ENCODE peak calls at places on chromosomes 5 and 9, in nine cellular contexts. G is GM20000; C is RKO; Q is D721Med; V is AG09309; L is CD8-positive, alpha-beta T cell; Y is HEK293T; U is kidney glomerular epithelial cell; F is body of pancreas. O is an unnamed sample.

GRCh38 chr5:132428811-132429440 is 59.4 kb downstream of the SLC22A5 start:
- DNase-seq in G (no peak), C (no peak), Q (no peak), V (no peak), L (no peak), Y (no peak), U (peak; percentile 79), F (no peak), O (peak; percentile 67)

GRCh38 chr5:1051366-1051720 is 42.7 kb downstream of the NKD2 start:
- DNase-seq in G (no peak), C (no peak), Q (no peak), V (no peak), L (no peak), Y (no peak), U (no peak), F (no peak), O (no peak)

GRCh38 chr5:58133631-58134296 is 326.1 kb downstream of the PLK2 start:
- DNase-seq in G (no peak), C (no peak), Q (no peak), V (peak; percentile 77), L (no peak), Y (no peak), U (no peak), F (no peak), O (no peak)

GRCh38 chr5:126534543-126534942 is 60.5 kb downstream of the ALDH7A1 start:
- DNase-seq in G (no peak), C (no peak), Q (no peak), V (no peak), L (no peak), Y (no peak), U (no peak), F (no peak), O (no peak)

GRCh38 chr5:43281840-43282658 is 31.2 kb downstream of the HMGCS1 start:
- DNase-seq in G (no peak), C (peak; percentile 40), Q (no peak), V (no peak), L (no peak), Y (no peak), U (no peak), F (no peak), O (no peak)

GRCh38 chr9:109194157-109194556 is 27.1 kb upstream of the FRRS1L start:
- DNase-seq in G (no peak), C (no peak), Q (no peak), V (no peak), L (no peak), Y (no peak), U (no peak), F (no peak), O (no peak)

GRCh38 chr5:118611332-118611945 is 376.9 kb downstream of the DTWD2 start:
- DNase-seq in G (peak; percentile 22), C (peak; percentile 59), Q (peak; percentile 16), V (peak; percentile 3), L (no peak), Y (peak; percentile 36), U (no peak), F (no peak), O (peak; percentile 30)

GRCh38 chr5:21831145-21831787 is 1021.9 kb downstream of the CDH12 start:
- DNase-seq in G (peak; percentile 3), C (no peak), Q (no peak), V (no peak), L (no peak), Y (no peak), U (no peak), F (no peak), O (no peak)

GRCh38 chr9:133876144-133876543 is 116.0 kb downstream of the VAV2 start:
- DNase-seq in G (no peak), C (no peak), Q (no peak), V (no peak), L (no peak), Y (peak; percentile 39), U (no peak), F (no peak), O (no peak)

GRCh38 chr9:105076729-105077128 is 148.8 kb upstream of the ABCA1 start:
- DNase-seq in G (no peak), C (no peak), Q (no peak), V (no peak), L (no peak), Y (no peak), U (no peak), F (no peak), O (no peak)

GRCh38 chr9:125747053-125747764 is at the start of gene PBX3:
- DNase-seq in G (peak; percentile 88), C (peak; percentile 71), Q (no peak), V (no peak), L (no peak), Y (peak; percentile 53), U (no peak), F (peak; percentile 59), O (peak; percentile 42)

GRCh38 chr5:108481355-108481931 is 99.5 kb upstream of the FBXL17 start:
- DNase-seq in G (peak; percentile 23), C (peak; percentile 75), Q (no peak), V (peak; percentile 3), L (no peak), Y (peak; percentile 39), U (peak; percentile 36), F (no peak), O (peak; percentile 36)

GRCh38 chr9:110444911-110445310 is 107.2 kb upstream of the TXNDC8 start:
- DNase-seq in G (no peak), C (no peak), Q (no peak), V (peak; percentile 84), L (no peak), Y (no peak), U (no peak), F (no peak), O (no peak)

GRCh38 chr5:8581047-8581446 is 712.1 kb downstream of the MTRR start:
- DNase-seq in G (no peak), C (no peak), Q (no peak), V (no peak), L (no peak), Y (no peak), U (no peak), F (no peak), O (no peak)

GRCh38 chr5:81517462-81517861 is 123.5 kb upstream of the ACOT12 start:
- DNase-seq in G (no peak), C (no peak), Q (no peak), V (no peak), L (no peak), Y (no peak), U (no peak), F (no peak), O (no peak)

GRCh38 chr9:130531670-130532069 is 47.7 kb upstream of the FUBP3 start:
- DNase-seq in G (no peak), C (no peak), Q (no peak), V (no peak), L (no peak), Y (no peak), U (no peak), F (no peak), O (no peak)

GRCh38 chr9:124858330-124859046 is 3.3 kb downstream of the RPL35 start:
- DNase-seq in G (no peak), C (no peak), Q (no peak), V (no peak), L (no peak), Y (no peak), U (no peak), F (no peak), O (no peak)

GRCh38 chr5:135225856-135226560 is 173.0 kb downstream of the MACROH2A1 start:
- DNase-seq in G (no peak), C (no peak), Q (peak; percentile 64), V (no peak), L (no peak), Y (no peak), U (no peak), F (no peak), O (no peak)

GRCh38 chr9:28688172-28688571 is 1114.9 kb upstream of the C9orf72 start:
- DNase-seq in G (no peak), C (no peak), Q (no peak), V (no peak), L (no peak), Y (no peak), U (no peak), F (no peak), O (no peak)